ENCODE peak calls at places on chromosomes 13 and 19, in six cellular contexts. One of them, this sample, is unnamed.

GRCh38 chr13:59970847-59971246 is 192.9 kb downstream of the DIAPH3 start:
- DNase-seq in stomach: no peak
- DNase-seq in fibroblast of the aortic adventitia: no peak
- DNase-seq in endothelial cell: no peak
- DNase-seq in AG10803: no peak
- DNase-seq in IMR-90: no peak
- DNase-seq in this sample: no peak

GRCh38 chr19:41410655-41411054 is 13.0 kb downstream of the BCKDHA start:
- DNase-seq in stomach: no peak
- DNase-seq in fibroblast of the aortic adventitia: no peak
- DNase-seq in endothelial cell: no peak
- DNase-seq in AG10803: no peak
- DNase-seq in IMR-90: no peak
- DNase-seq in this sample: no peak

GRCh38 chr19:13004273-13004672 is 9.0 kb downstream of the NFIX start:
- DNase-seq in stomach: peak
- DNase-seq in fibroblast of the aortic adventitia: no peak
- DNase-seq in endothelial cell: no peak
- DNase-seq in AG10803: no peak
- DNase-seq in IMR-90: no peak
- DNase-seq in this sample: no peak

GRCh38 chr19:32624410-32624809 is 43.4 kb downstream of the PDCD5 start:
- DNase-seq in stomach: no peak
- DNase-seq in fibroblast of the aortic adventitia: peak
- DNase-seq in endothelial cell: no peak
- DNase-seq in AG10803: no peak
- DNase-seq in IMR-90: no peak
- DNase-seq in this sample: no peak

GRCh38 chr13:50448535-50448981 is 394.9 kb downstream of the DLEU7 start:
- DNase-seq in stomach: no peak
- DNase-seq in fibroblast of the aortic adventitia: no peak
- DNase-seq in endothelial cell: no peak
- DNase-seq in AG10803: no peak
- DNase-seq in IMR-90: no peak
- DNase-seq in this sample: peak

GRCh38 chr19:12527034-12527836 is 24.0 kb downstream of the ZNF564 start:
- DNase-seq in stomach: no peak
- DNase-seq in fibroblast of the aortic adventitia: peak
- DNase-seq in endothelial cell: no peak
- DNase-seq in AG10803: peak
- DNase-seq in IMR-90: peak
- DNase-seq in this sample: no peak

GRCh38 chr13:47008318-47008717 is 111.5 kb upstream of the HTR2A start:
- DNase-seq in stomach: no peak
- DNase-seq in fibroblast of the aortic adventitia: no peak
- DNase-seq in endothelial cell: no peak
- DNase-seq in AG10803: no peak
- DNase-seq in IMR-90: no peak
- DNase-seq in this sample: no peak

GRCh38 chr13:110306960-110307696 is at the start of the genes COL4A1 and COL4A2:
- DNase-seq in stomach: no peak
- DNase-seq in fibroblast of the aortic adventitia: peak
- DNase-seq in endothelial cell: peak
- DNase-seq in AG10803: peak
- DNase-seq in IMR-90: peak
- DNase-seq in this sample: no peak

GRCh38 chr19:46788101-46788967 is at the start of gene SLC1A5:
- DNase-seq in stomach: peak
- DNase-seq in fibroblast of the aortic adventitia: peak
- DNase-seq in endothelial cell: peak
- DNase-seq in AG10803: peak
- DNase-seq in IMR-90: peak
- DNase-seq in this sample: peak

GRCh38 chr19:15507068-15508034 is 974 bp upstream of the CYP4F22 start:
- DNase-seq in stomach: no peak
- DNase-seq in fibroblast of the aortic adventitia: no peak
- DNase-seq in endothelial cell: no peak
- DNase-seq in AG10803: no peak
- DNase-seq in IMR-90: no peak
- DNase-seq in this sample: no peak

GRCh38 chr13:66036024-66036614 is 1194.0 kb downstream of the PCDH9 start:
- DNase-seq in stomach: no peak
- DNase-seq in fibroblast of the aortic adventitia: peak
- DNase-seq in endothelial cell: no peak
- DNase-seq in AG10803: no peak
- DNase-seq in IMR-90: peak
- DNase-seq in this sample: no peak

GRCh38 chr13:78254113-78254512 is 335.5 kb upstream of the EDNRB start:
- DNase-seq in stomach: no peak
- DNase-seq in fibroblast of the aortic adventitia: no peak
- DNase-seq in endothelial cell: no peak
- DNase-seq in AG10803: no peak
- DNase-seq in IMR-90: no peak
- DNase-seq in this sample: no peak

GRCh38 chr13:98986226-98986846 is 8.5 kb upstream of the DOCK9 start:
- DNase-seq in stomach: no peak
- DNase-seq in fibroblast of the aortic adventitia: no peak
- DNase-seq in endothelial cell: no peak
- DNase-seq in AG10803: no peak
- DNase-seq in IMR-90: no peak
- DNase-seq in this sample: no peak

GRCh38 chr13:98934243-98934642 is 43.6 kb downstream of the DOCK9 start:
- DNase-seq in stomach: no peak
- DNase-seq in fibroblast of the aortic adventitia: no peak
- DNase-seq in endothelial cell: no peak
- DNase-seq in AG10803: no peak
- DNase-seq in IMR-90: no peak
- DNase-seq in this sample: no peak

GRCh38 chr19:54128796-54129616 is 8.6 kb upstream of the CNOT3 start:
- DNase-seq in stomach: no peak
- DNase-seq in fibroblast of the aortic adventitia: no peak
- DNase-seq in endothelial cell: no peak
- DNase-seq in AG10803: no peak
- DNase-seq in IMR-90: no peak
- DNase-seq in this sample: no peak

GRCh38 chr13:95217920-95218830 is 83.1 kb downstream of the ABCC4 start:
- DNase-seq in stomach: no peak
- DNase-seq in fibroblast of the aortic adventitia: no peak
- DNase-seq in endothelial cell: no peak
- DNase-seq in AG10803: no peak
- DNase-seq in IMR-90: no peak
- DNase-seq in this sample: no peak

GRCh38 chr19:58056861-58057260 is 2.2 kb upstream of the ZNF135 start:
- DNase-seq in stomach: no peak
- DNase-seq in fibroblast of the aortic adventitia: no peak
- DNase-seq in endothelial cell: no peak
- DNase-seq in AG10803: no peak
- DNase-seq in IMR-90: no peak
- DNase-seq in this sample: no peak

GRCh38 chr19:16814526-16815100 is 14.6 kb upstream of the SIN3B start:
- DNase-seq in stomach: no peak
- DNase-seq in fibroblast of the aortic adventitia: peak
- DNase-seq in endothelial cell: no peak
- DNase-seq in AG10803: peak
- DNase-seq in IMR-90: peak
- DNase-seq in this sample: no peak

GRCh38 chr13:74730556-74731331 is 596.5 kb upstream of the KLF12 start:
- DNase-seq in stomach: no peak
- DNase-seq in fibroblast of the aortic adventitia: peak
- DNase-seq in endothelial cell: peak
- DNase-seq in AG10803: no peak
- DNase-seq in IMR-90: no peak
- DNase-seq in this sample: no peak

GRCh38 chr13:32811297-32811800 is 204.9 kb upstream of the KL start:
- DNase-seq in stomach: no peak
- DNase-seq in fibroblast of the aortic adventitia: no peak
- DNase-seq in endothelial cell: no peak
- DNase-seq in AG10803: peak
- DNase-seq in IMR-90: no peak
- DNase-seq in this sample: no peak

GRCh38 chr13:75264611-75265010 is 217.4 kb downstream of the TBC1D4 start:
- DNase-seq in stomach: no peak
- DNase-seq in fibroblast of the aortic adventitia: no peak
- DNase-seq in endothelial cell: no peak
- DNase-seq in AG10803: no peak
- DNase-seq in IMR-90: no peak
- DNase-seq in this sample: no peak

GRCh38 chr13:52348983-52349780 is 56.8 kb downstream of the THSD1 start:
- DNase-seq in stomach: no peak
- DNase-seq in fibroblast of the aortic adventitia: peak
- DNase-seq in endothelial cell: no peak
- DNase-seq in AG10803: peak
- DNase-seq in IMR-90: peak
- DNase-seq in this sample: peak

GRCh38 chr19:39596911-39597310 is 5.4 kb upstream of the LGALS13 start:
- DNase-seq in stomach: no peak
- DNase-seq in fibroblast of the aortic adventitia: no peak
- DNase-seq in endothelial cell: no peak
- DNase-seq in AG10803: no peak
- DNase-seq in IMR-90: no peak
- DNase-seq in this sample: no peak

GRCh38 chr13:99071666-99072065 is 93.8 kb upstream of the DOCK9 start:
- DNase-seq in stomach: no peak
- DNase-seq in fibroblast of the aortic adventitia: no peak
- DNase-seq in endothelial cell: no peak
- DNase-seq in AG10803: no peak
- DNase-seq in IMR-90: no peak
- DNase-seq in this sample: no peak

GRCh38 chr19:16571283-16571682 is 932 bp downstream of the SLC35E1 start:
- DNase-seq in stomach: no peak
- DNase-seq in fibroblast of the aortic adventitia: peak
- DNase-seq in endothelial cell: no peak
- DNase-seq in AG10803: peak
- DNase-seq in IMR-90: peak
- DNase-seq in this sample: no peak

GRCh38 chr19:38898788-38899446 is 501 bp downstream of the SIRT2 start:
- DNase-seq in stomach: peak
- DNase-seq in fibroblast of the aortic adventitia: peak
- DNase-seq in endothelial cell: no peak
- DNase-seq in AG10803: peak
- DNase-seq in IMR-90: peak
- DNase-seq in this sample: no peak

GRCh38 chr19:355134-355533 is 10.5 kb upstream of the MIER2 start:
- DNase-seq in stomach: no peak
- DNase-seq in fibroblast of the aortic adventitia: no peak
- DNase-seq in endothelial cell: no peak
- DNase-seq in AG10803: no peak
- DNase-seq in IMR-90: no peak
- DNase-seq in this sample: no peak

GRCh38 chr13:112616586-112617381 is 28.8 kb upstream of the TUBGCP3 start:
- DNase-seq in stomach: no peak
- DNase-seq in fibroblast of the aortic adventitia: peak
- DNase-seq in endothelial cell: peak
- DNase-seq in AG10803: peak
- DNase-seq in IMR-90: peak
- DNase-seq in this sample: peak
- TF ChIP-seq CTCF in stomach: peak
- TF ChIP-seq CTCF in fibroblast of the aortic adventitia: peak
- TF ChIP-seq CTCF in endothelial cell: peak
- TF ChIP-seq CTCF in AG10803: peak
- TF ChIP-seq CTCF in IMR-90: peak
- TF ChIP-seq CTCF in this sample: no peak

DNA sequence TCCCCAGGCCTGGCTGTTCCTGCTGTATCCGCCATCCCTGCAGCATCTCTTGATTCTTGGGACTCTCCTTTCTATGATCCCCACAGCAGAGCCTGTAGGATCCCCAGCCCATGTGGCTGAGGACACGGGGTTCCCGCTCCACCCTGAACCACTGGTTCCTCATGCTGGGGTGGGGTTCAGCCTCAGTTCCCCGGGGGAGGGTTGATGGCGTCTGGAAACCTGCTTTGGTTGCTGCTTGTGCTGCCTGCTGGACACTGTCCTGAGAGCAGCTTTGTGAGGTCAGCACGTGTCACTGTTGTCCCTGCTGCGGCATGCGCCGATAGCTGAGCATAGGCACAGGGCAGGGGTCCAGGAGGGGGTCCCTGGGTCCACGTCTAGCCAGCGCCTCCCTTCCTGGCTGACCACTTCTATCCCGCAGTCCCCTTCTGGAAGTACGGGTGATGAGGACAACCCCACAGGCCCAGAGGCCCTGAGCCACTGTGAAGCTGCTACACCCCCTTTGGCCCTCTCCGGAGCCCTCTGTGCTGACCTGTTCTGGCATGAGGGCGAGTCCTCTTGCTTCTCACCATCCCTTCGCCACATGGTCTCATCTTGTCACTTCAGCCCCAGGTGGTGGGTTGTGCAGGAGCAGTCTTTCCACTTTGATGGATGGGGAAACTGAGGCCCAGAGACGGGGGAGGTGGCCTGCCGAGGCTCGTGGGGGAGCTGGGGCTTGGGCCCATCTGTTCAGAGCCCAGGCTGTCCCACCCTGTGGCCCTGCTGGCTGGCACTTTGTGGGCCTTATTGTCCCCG is 5.5 kb downstream of the EPN1 start:
- DNase-seq in stomach: no peak
- DNase-seq in fibroblast of the aortic adventitia: no peak
- DNase-seq in endothelial cell: no peak
- DNase-seq in AG10803: no peak
- DNase-seq in IMR-90: no peak
- DNase-seq in this sample: no peak
- TF ChIP-seq CTCF in stomach: no peak
- TF ChIP-seq CTCF in fibroblast of the aortic adventitia: no peak
- TF ChIP-seq CTCF in endothelial cell: no peak
- TF ChIP-seq CTCF in AG10803: no peak
- TF ChIP-seq CTCF in IMR-90: no peak
- TF ChIP-seq CTCF in this sample: no peak

GRCh38 chr13:40013554-40013953 is 358.1 kb downstream of the COG6 start:
- DNase-seq in stomach: no peak
- DNase-seq in fibroblast of the aortic adventitia: no peak
- DNase-seq in endothelial cell: no peak
- DNase-seq in AG10803: no peak
- DNase-seq in IMR-90: no peak
- DNase-seq in this sample: no peak
- TF ChIP-seq CTCF in stomach: no peak
- TF ChIP-seq CTCF in fibroblast of the aortic adventitia: no peak
- TF ChIP-seq CTCF in endothelial cell: no peak
- TF ChIP-seq CTCF in AG10803: no peak
- TF ChIP-seq CTCF in IMR-90: no peak
- TF ChIP-seq CTCF in this sample: no peak

DNA sequence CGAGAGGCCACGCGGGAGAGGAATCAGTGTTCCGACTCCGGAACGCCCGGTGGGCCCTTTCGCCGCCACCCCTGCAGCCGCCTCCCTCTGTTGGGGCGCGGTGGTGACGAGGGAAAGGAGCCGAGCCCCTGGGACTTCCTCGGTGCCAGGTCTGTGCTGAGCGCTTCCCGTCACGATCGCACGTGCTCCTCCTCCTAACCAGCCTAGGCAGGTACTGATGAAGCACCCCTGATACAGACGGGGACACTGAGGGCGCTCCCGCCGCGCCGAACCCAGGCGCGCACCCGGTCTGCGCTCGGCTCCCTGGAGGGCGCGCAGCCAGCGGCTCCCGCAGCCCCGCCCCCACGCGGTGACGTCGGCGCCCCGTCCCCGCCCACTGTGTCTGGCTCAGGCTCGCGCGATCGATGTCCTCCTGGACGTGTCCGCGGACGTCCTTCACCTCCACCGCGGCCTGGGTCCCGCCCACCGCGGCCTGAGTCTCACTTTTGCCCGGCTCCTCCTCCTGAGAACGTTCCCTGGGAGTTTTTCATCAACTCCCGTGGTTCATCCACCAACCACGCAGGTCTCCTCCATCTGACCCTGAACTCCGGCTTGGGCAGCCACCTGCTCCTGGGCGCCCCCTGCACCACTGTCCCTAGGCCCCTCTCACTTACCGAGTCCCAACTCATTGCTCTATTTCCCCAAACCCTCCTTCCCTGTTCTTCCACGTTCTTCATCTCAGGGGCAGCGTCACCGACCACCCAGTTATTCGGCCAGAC is 2.6 kb upstream of the KLK15 start:
- DNase-seq in stomach: peak
- DNase-seq in fibroblast of the aortic adventitia: peak
- DNase-seq in endothelial cell: peak
- DNase-seq in AG10803: peak
- DNase-seq in IMR-90: peak
- DNase-seq in this sample: peak
- TF ChIP-seq CTCF in stomach: no peak
- TF ChIP-seq CTCF in fibroblast of the aortic adventitia: no peak
- TF ChIP-seq CTCF in endothelial cell: no peak
- TF ChIP-seq CTCF in AG10803: no peak
- TF ChIP-seq CTCF in IMR-90: no peak
- TF ChIP-seq CTCF in this sample: no peak